ENCODE peak calls at places on chromosomes 16 and 17, in nine cellular contexts. Y is gastrocnemius medialis, K is body of pancreas, B is OCI-LY7, R is GM23248, A is left ventricle myocardium inferior, G is mammary epithelial cell, H is thyroid gland, F is PC-3. M is an unnamed sample.

GRCh38 chr17:31310877-31311276 is 3.0 kb downstream of the EVI2B start:
- DNase-seq in Y (no peak), K (no peak), B (peak), R (no peak), A (no peak), G (no peak), H (no peak), F (no peak), M (no peak)

GRCh38 chr17:62627219-62627903 is at the start of gene MRC2:
- DNase-seq in Y (no peak), K (no peak), B (no peak), R (peak), A (peak), G (peak), H (peak), F (peak), M (peak)

GRCh38 chr16:24151482-24151939 is 104.6 kb upstream of the CACNG3 start:
- DNase-seq in Y (no peak), K (no peak), B (no peak), R (no peak), A (no peak), G (no peak), H (no peak), F (no peak), M (peak)

GRCh38 chr16:84791088-84791487 is 28.7 kb upstream of the CRISPLD2 start:
- DNase-seq in Y (no peak), K (no peak), B (no peak), R (no peak), A (no peak), G (no peak), H (no peak), F (no peak), M (no peak)

GRCh38 chr17:58447039-58447975 is 30.0 kb upstream of the RNF43 start:
- DNase-seq in Y (peak), K (peak), B (peak), R (peak), A (peak), G (peak), H (peak), F (peak), M (peak)

GRCh38 chr17:29592850-29593545 is at the start of gene ANKRD13B:
- DNase-seq in Y (no peak), K (peak), B (peak), R (peak), A (peak), G (no peak), H (peak), F (no peak), M (peak)

GRCh38 chr16:10629592-10629963 is 49.2 kb upstream of the EMP2 start:
- DNase-seq in Y (no peak), K (no peak), B (no peak), R (no peak), A (no peak), G (no peak), H (no peak), F (peak), M (no peak)

GRCh38 chr17:79619636-79620206 is 8.9 kb upstream of the RBFOX3 start:
- DNase-seq in Y (no peak), K (peak), B (no peak), R (no peak), A (no peak), G (no peak), H (no peak), F (no peak), M (peak)

GRCh38 chr16:27313422-27314160 is at the start of gene IL4R:
- DNase-seq in Y (no peak), K (peak), B (peak), R (peak), A (peak), G (peak), H (peak), F (peak), M (peak)

GRCh38 chr17:42212382-42212781 is 18.1 kb upstream of the GHDC start:
- DNase-seq in Y (no peak), K (peak), B (no peak), R (peak), A (no peak), G (no peak), H (no peak), F (no peak), M (no peak)

GRCh38 chr17:62216847-62217246 is 151.8 kb upstream of the MED13 start:
- DNase-seq in Y (no peak), K (no peak), B (no peak), R (no peak), A (no peak), G (no peak), H (no peak), F (no peak), M (no peak)

GRCh38 chr16:50781043-50781442 is 39.2 kb downstream of the CYLD start:
- DNase-seq in Y (no peak), K (no peak), B (no peak), R (peak), A (no peak), G (no peak), H (no peak), F (peak), M (no peak)

GRCh38 chr16:526181-527014 is 1.1 kb upstream of the CAPN15 start:
- DNase-seq in Y (no peak), K (peak), B (peak), R (peak), A (peak), G (peak), H (peak), F (peak), M (peak)

GRCh38 chr16:11035096-11035495 is 90.7 kb downstream of the CLEC16A start:
- DNase-seq in Y (no peak), K (no peak), B (no peak), R (no peak), A (no peak), G (no peak), H (no peak), F (no peak), M (no peak)

GRCh38 chr17:18281815-18282214 is 21.4 kb downstream of the MIEF2 start:
- DNase-seq in Y (no peak), K (no peak), B (no peak), R (no peak), A (no peak), G (no peak), H (no peak), F (no peak), M (no peak)

GRCh38 chr17:45132569-45133463 is 501 bp upstream of the PLCD3 start:
- DNase-seq in Y (peak), K (peak), B (peak), R (peak), A (peak), G (peak), H (peak), F (peak), M (peak)

GRCh38 chr17:82882715-82883446 is 43.1 kb upstream of the ZNF750 start:
- DNase-seq in Y (no peak), K (peak), B (no peak), R (no peak), A (no peak), G (no peak), H (no peak), F (no peak), M (no peak)

GRCh38 chr16:28477311-28477920 is 5.3 kb upstream of the NPIPB7 start:
- DNase-seq in Y (no peak), K (no peak), B (no peak), R (no peak), A (no peak), G (no peak), H (no peak), F (no peak), M (no peak)

GRCh38 chr17:1173456-1174370 is 6.1 kb downstream of the ABR start:
- DNase-seq in Y (no peak), K (no peak), B (no peak), R (no peak), A (no peak), G (no peak), H (no peak), F (no peak), M (no peak)

GRCh38 chr16:84839956-84840355 is 20.2 kb downstream of the CRISPLD2 start:
- DNase-seq in Y (no peak), K (no peak), B (no peak), R (peak), A (no peak), G (peak), H (peak), F (peak), M (peak)

GRCh38 chr16:20675488-20676267 is 21.8 kb downstream of the ACSM1 start:
- DNase-seq in Y (no peak), K (peak), B (no peak), R (peak), A (no peak), G (peak), H (peak), F (peak), M (no peak)

GRCh38 chr16:15440852-15441251 is 6.5 kb downstream of the BMERB1 start:
- DNase-seq in Y (no peak), K (peak), B (no peak), R (peak), A (no peak), G (peak), H (no peak), F (peak), M (no peak)

GRCh38 chr17:49580981-49581644 is 5.4 kb downstream of the NXPH3 start:
- DNase-seq in Y (no peak), K (no peak), B (no peak), R (no peak), A (no peak), G (no peak), H (peak), F (no peak), M (no peak)

GRCh38 chr16:14011846-14012245 is 59.3 kb upstream of the MRTFB start:
- DNase-seq in Y (no peak), K (peak), B (no peak), R (no peak), A (no peak), G (no peak), H (no peak), F (no peak), M (no peak)

GRCh38 chr16:86222965-86223551 is 287.3 kb upstream of the FOXF1 start:
- DNase-seq in Y (no peak), K (no peak), B (no peak), R (peak), A (no peak), G (no peak), H (no peak), F (peak), M (no peak)

GRCh38 chr17:7220593-7221280 is 999 bp downstream of the ACADVL start:
- DNase-seq in Y (peak), K (peak), B (peak), R (peak), A (no peak), G (peak), H (peak), F (peak), M (peak)

GRCh38 chr17:8707232-8707590 is 37.4 kb downstream of the CCDC42 start:
- DNase-seq in Y (no peak), K (no peak), B (no peak), R (no peak), A (no peak), G (no peak), H (no peak), F (no peak), M (no peak)

GRCh38 chr17:1909985-1910384 is 80.2 kb downstream of the RPA1 start:
- DNase-seq in Y (no peak), K (no peak), B (no peak), R (no peak), A (no peak), G (no peak), H (no peak), F (no peak), M (no peak)

GRCh38 chr16:66508914-66509496 is 40.9 kb downstream of the TK2 start:
- DNase-seq in Y (no peak), K (no peak), B (no peak), R (no peak), A (no peak), G (no peak), H (no peak), F (no peak), M (no peak)
- H3K27ac ChIP-seq in Y (no peak), K (peak), B (no peak), R (no peak), A (peak), G (peak), H (peak), F (peak), M (no peak)

DNA sequence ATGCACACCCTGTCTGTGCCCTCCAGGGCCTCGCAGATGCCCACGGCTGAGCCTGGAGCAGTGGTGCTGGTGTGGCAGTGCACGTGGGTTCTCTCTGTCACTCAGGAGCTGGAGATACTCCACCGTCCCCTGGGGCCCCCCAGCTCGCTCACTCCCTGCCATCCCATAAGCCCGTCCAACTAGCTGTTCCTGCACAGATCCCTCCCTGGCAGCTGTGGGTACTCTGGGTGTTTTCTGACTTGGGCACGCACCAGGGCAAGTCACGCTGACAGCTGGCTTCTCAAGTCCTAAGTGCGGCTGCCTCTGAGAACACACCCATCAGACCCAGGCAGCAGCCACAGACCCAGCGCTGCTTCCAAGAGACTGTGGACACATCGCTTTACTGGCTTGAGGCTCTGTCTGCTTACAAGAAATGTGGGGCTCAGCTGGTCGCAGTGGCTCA is 25.4 kb upstream of the ITGB4 start:
- DNase-seq in Y (peak), K (no peak), B (no peak), R (no peak), A (peak), G (no peak), H (no peak), F (no peak), M (no peak)
- H3K27ac ChIP-seq in Y (peak), K (peak), B (no peak), R (peak), A (peak), G (peak), H (no peak), F (peak), M (no peak)

GRCh38 chr17:35943537-35943936 is at the start of gene LYZL6:
- DNase-seq in Y (no peak), K (no peak), B (no peak), R (no peak), A (no peak), G (no peak), H (no peak), F (no peak), M (no peak)

GRCh38 chr17:35944151-35944550 is 638 bp upstream of the LYZL6 start:
- DNase-seq in Y (no peak), K (no peak), B (no peak), R (no peak), A (no peak), G (no peak), H (no peak), F (no peak), M (no peak)

GRCh38 chr17:35948092-35948491 is 4.6 kb upstream of the LYZL6 start:
- DNase-seq in Y (no peak), K (no peak), B (no peak), R (no peak), A (no peak), G (no peak), H (no peak), F (no peak), M (no peak)

GRCh38 chr17:35947156-35947585 is 3.7 kb upstream of the LYZL6 start:
- DNase-seq in Y (no peak), K (peak), B (peak), R (peak), A (no peak), G (peak), H (peak), F (peak), M (peak)

DNA sequence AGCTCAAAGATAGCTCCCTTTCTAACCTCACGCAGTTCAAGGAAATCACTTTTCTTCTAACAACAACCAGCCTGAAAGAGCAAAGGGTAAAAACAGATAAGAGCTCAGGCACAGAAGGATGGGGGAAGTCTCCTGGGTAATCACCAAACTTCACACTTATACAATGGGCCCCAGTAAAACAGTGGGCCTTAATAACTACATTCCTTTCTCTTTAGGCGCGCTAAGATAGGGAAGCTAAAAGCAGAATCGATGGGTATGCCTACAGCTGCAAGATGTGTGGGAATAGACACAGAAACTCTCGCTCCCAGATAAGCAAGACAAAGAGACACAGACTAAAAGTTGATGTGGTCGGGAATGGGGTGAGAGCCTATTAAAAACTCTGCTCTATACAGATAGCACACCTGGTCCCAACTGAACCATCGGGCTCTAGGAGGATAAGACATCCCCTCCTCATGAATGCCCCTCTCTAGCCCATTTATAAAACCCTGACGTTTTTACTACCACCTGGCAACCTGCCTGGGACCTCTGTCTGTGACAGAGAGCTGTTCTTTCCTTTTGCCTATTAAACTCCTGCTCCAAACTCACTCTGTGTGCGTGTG is 826 bp downstream of the LYZL6 start:
- DNase-seq in Y (no peak), K (no peak), B (no peak), R (no peak), A (no peak), G (no peak), H (no peak), F (no peak), M (no peak)
- H3K27ac ChIP-seq in Y (no peak), K (no peak), B (no peak), R (no peak), A (no peak), G (no peak), H (no peak), F (no peak), M (no peak)

GRCh38 chr16:87552072-87552718 is 50.1 kb upstream of the JPH3 start:
- DNase-seq in Y (no peak), K (no peak), B (no peak), R (no peak), A (no peak), G (no peak), H (no peak), F (no peak), M (no peak)
- H3K27ac ChIP-seq in Y (no peak), K (no peak), B (no peak), R (no peak), A (no peak), G (no peak), H (no peak), F (no peak), M (no peak)

M was measured in SJCRH30.